ENCODE peak calls at places on chromosome 5, in eight cellular contexts. D is Peyer's patch, G is spleen, F is transverse colon, W is HCT116, L is ovary, T is right lobe of liver, B is A549. U is an unnamed sample.

GRCh38 chr5:71697967-71698366 is 21.1 kb upstream of the CARTPT start:
- DNase-seq in D (no peak), W (no peak), F (no peak), T (no peak), B (no peak), G (no peak), L (no peak), U (no peak)

GRCh38 chr5:3789519-3790193 is 194.0 kb downstream of the IRX1 start:
- DNase-seq in T (no peak), G (no peak), B (no peak), W (no peak), L (no peak), D (no peak), F (no peak), U (no peak)

GRCh38 chr5:173302546-173303155 is 25.6 kb downstream of the STC2 start:
- DNase-seq in F (no peak), W (peak; percentile 68), L (no peak), G (no peak), D (no peak), T (no peak), B (peak; percentile 69), U (no peak)

GRCh38 chr5:124060010-124060409 is 548.0 kb downstream of the CSNK1G3 start:
- DNase-seq in W (no peak), F (no peak), L (no peak), G (no peak), T (no peak), B (no peak), D (no peak), U (no peak)

GRCh38 chr5:120062515-120062917 is 401.6 kb upstream of the PRR16 start:
- DNase-seq in F (no peak), W (no peak), T (no peak), G (no peak), B (no peak), L (no peak), D (no peak), U (no peak)

GRCh38 chr5:121174351-121174750 is 677.3 kb upstream of the FTMT start:
- DNase-seq in D (no peak), W (no peak), F (no peak), B (no peak), L (no peak), G (no peak), T (no peak), U (no peak)

GRCh38 chr5:179287631-179288030 is 57.6 kb downstream of the ADAMTS2 start:
- DNase-seq in W (no peak), B (no peak), L (peak; percentile 36), T (peak; percentile 14), F (no peak), G (peak; percentile 77), D (peak; percentile 15), U (peak; percentile 16)

GRCh38 chr5:180802325-180803180 is at the start of gene MGAT1:
- DNase-seq in F (peak; percentile 89), B (peak; percentile 79), L (peak; percentile 92), W (no peak), D (peak; percentile 93), T (peak; percentile 93), G (peak; percentile 97), U (peak; percentile 91)

GRCh38 chr5:150317048-150318003 is 14.6 kb upstream of the ARSI start:
- DNase-seq in D (no peak), B (peak; percentile 95), G (no peak), F (no peak), W (peak; percentile 67), L (peak; percentile 58), T (no peak), U (peak; percentile 76)

GRCh38 chr5:159456261-159456660 is 126.0 kb upstream of the IL12B start:
- DNase-seq in T (no peak), B (no peak), W (no peak), F (no peak), L (no peak), D (no peak), G (no peak), U (no peak)

GRCh38 chr5:63535840-63536602 is 426.2 kb downstream of the HTR1A start:
- DNase-seq in W (no peak), G (no peak), B (no peak), D (no peak), T (no peak), L (no peak), F (no peak), U (no peak)

GRCh38 chr5:95808686-95809413 is 13.7 kb downstream of the GLRX start:
- DNase-seq in D (no peak), G (peak; percentile 94), B (no peak), F (peak; percentile 82), L (peak; percentile 84), W (no peak), T (no peak), U (peak; percentile 82)

GRCh38 chr5:137995077-137995746 is 37.7 kb downstream of the FAM13B start:
- DNase-seq in D (no peak), B (no peak), F (no peak), T (no peak), L (no peak), G (no peak), W (no peak), U (no peak)
- TF ChIP-seq POLR2A in D (no peak), B (no peak), F (no peak), T (no peak), L (no peak), G (no peak), W (no peak), U (no peak)

DNA sequence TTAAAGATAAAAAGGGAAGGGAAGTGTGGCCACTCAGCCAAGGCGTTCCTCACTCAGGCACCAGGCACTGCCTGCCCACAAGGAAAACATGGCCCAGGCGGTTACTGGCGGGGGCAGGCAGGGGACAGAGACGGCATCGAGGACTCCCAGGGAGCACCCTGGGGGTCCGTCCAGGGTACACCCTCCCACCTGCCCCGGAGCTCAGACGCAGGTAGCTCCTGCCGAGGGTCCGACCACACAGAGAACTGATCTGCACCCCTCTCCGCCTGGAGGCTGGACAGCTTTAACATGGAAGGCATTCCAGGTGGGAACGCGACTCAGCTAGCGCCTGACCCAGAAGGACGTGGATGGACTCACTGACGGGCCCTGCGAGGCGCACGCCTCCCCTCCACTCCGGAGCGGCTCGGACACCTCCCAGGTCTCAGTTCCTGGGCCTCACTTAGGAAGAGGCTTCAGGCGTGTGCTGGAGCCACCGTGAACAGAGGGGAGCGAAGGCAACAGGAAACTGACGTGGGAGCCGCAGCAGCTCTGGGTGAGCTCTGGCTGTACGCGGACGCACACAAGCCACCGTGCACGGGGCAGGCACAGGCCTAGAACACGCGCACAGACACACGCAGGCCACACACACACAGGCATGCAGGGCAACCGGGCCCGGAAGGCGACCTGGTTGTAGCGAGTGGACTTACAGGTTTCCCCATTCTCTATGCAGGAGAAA is 47.5 kb downstream of the NKD2 start:
- DNase-seq in T (peak; percentile 18), G (no peak), F (no peak), B (no peak), D (no peak), W (no peak), L (no peak), U (no peak)
- H3K9me3 ChIP-seq in T (no peaks in the 10 kb centered on the region), G (no peaks in the 10 kb centered on the region), F (no peaks in the 10 kb centered on the region), B (no peaks in the 10 kb centered on the region), D (no peaks in the 10 kb centered on the region), W (no peaks in the 10 kb centered on the region), L (no peaks in the 10 kb centered on the region), U (no peaks in the 10 kb centered on the region)

GRCh38 chr5:81192351-81192750 is 40.8 kb upstream of the CKMT2 start:
- DNase-seq in W (no peak), B (no peak), F (no peak), D (no peak), L (no peak), T (no peak), G (no peak), U (no peak)

GRCh38 chr5:81191726-81192125 is 41.4 kb upstream of the CKMT2 start:
- DNase-seq in F (no peak), G (no peak), L (no peak), W (no peak), T (no peak), D (no peak), B (no peak), U (no peak)

GRCh38 chr5:81189875-81190467 is 43.2 kb upstream of the CKMT2 start:
- DNase-seq in F (no peak), W (no peak), G (no peak), L (no peak), T (no peak), B (no peak), D (no peak), U (no peak)

GRCh38 chr5:81195334-81195929 is 37.7 kb upstream of the CKMT2 start:
- DNase-seq in F (no peak), D (no peak), T (no peak), B (no peak), G (no peak), L (no peak), W (no peak), U (no peak)

DNA sequence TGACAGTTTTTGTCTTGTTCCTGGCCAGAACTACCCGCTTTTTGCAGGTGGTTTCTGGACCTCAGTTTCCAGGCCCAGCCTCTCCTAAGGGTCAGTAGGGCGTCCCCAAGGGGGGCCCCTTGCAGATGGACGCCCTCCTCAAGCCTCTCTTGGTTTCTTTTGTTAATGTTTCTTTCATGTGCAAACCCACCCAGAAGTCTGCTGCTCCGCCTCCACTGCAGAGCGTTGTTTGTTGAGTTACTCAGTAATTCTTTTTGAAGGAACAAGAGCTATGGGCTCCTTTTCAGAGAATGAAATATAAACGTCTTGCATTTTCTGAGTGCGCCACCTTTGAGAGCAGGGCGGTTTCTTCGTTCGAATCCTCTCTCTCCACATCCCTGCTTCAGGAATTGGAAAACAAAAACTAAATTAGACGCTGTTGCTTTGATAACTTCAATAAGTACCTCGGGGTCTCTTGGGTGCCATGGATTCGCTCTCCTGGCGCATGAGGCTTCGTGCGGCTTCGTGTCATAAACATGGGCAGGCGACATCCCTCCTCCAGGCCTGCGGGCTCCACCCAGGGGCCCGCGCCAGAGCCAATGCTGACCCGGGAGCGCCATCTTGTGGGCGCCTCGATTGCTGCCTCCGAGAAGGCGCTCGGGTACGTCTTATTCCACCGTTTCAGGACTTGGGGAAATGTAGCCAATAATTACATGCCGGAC is 38.3 kb upstream of the CKMT2 start:
- DNase-seq in L (peak; percentile 90), B (peak; percentile 88), T (peak; percentile 85), W (peak; percentile 68), D (peak; percentile 86), G (peak; percentile 91), F (peak; percentile 79), U (peak; percentile 72)
- H3K27ac ChIP-seq in L (no peak overlapping the region), B (no peak overlapping the region), T (no peak overlapping the region), W (no peak overlapping the region), D (no peak overlapping the region), G (no peak overlapping the region), F (no peak overlapping the region), U (no peak overlapping the region)

GRCh38 chr5:87268970-87269377 is 1.3 kb downstream of the RASA1 start:
- DNase-seq in G (no peak), D (no peak), T (no peak), B (no peak), W (no peak), L (no peak), F (no peak), U (no peak)

GRCh38 chr5:87268126-87268969 is 665 bp downstream of the RASA1 start:
- DNase-seq in B (peak; percentile 68), W (peak; percentile 56), D (peak; percentile 82), F (peak; percentile 77), G (peak; percentile 93), L (peak; percentile 80), T (peak; percentile 76), U (peak; percentile 66)

GRCh38 chr5:87266914-87267573 is 639 bp upstream of the RASA1 start:
- DNase-seq in D (no peak), T (no peak), G (no peak), L (no peak), B (no peak), F (no peak), W (no peak), U (no peak)

GRCh38 chr5:87263498-87263897 is 4.2 kb upstream of the RASA1 start:
- DNase-seq in G (no peak), L (no peak), D (no peak), B (no peak), T (no peak), F (no peak), W (no peak), U (no peak)

GRCh38 chr5:87267574-87268125 is at the start of gene RASA1:
- DNase-seq in G (peak; percentile 97), W (peak; percentile 90), L (peak; percentile 95), D (peak; percentile 97), B (peak; percentile 92), F (peak; percentile 96), T (peak; percentile 99), U (peak; percentile 94)
- TF ChIP-seq POLR2A in G (peak; percentile 49), W (peak; percentile 68), L (peak; percentile 76), D (peak; percentile 78), B (peak; percentile 99), F (peak; percentile 89), T (peak; percentile 89), U (peak; percentile 74)